ENCODE peak calls at places on chromosomes 6 and 20, in five cellular contexts. Y is neuronal stem cell, C is stomach, X is left lung, D is neural progenitor cell. I is an unnamed sample.

GRCh38 chr6:161545741-161546140 is 271.9 kb upstream of the AGPAT4 start:
- DNase-seq in D (no peak), Y (no peak), X (no peak), C (no peak), I (no peak)

GRCh38 chr6:65924411-65924810 is 217.4 kb upstream of the EYS start:
- DNase-seq in X (no peak), D (no peak), Y (no peak), C (no peak), I (no peak)

GRCh38 chr6:167731731-167732422 is 94.8 kb upstream of the AFDN start:
- DNase-seq in C (peak; percentile 15), X (no peak), Y (no peak), D (no peak), I (no peak)

GRCh38 chr6:52555531-52556228 is 21.2 kb downstream of the TRAM2 start:
- DNase-seq in Y (no peak), C (no peak), X (no peak), D (no peak), I (no peak)

GRCh38 chr20:7285918-7286556 is 518.6 kb downstream of the BMP2 start:
- DNase-seq in D (peak; percentile 88), C (peak; percentile 79), Y (peak; percentile 84), X (no peak), I (peak; percentile 80)

GRCh38 chr6:118632359-118632758 is 19.0 kb downstream of the CEP85L start:
- DNase-seq in D (no peak), X (no peak), Y (no peak), C (no peak), I (no peak)

GRCh38 chr20:13552061-13552460 is 86.7 kb downstream of the TASP1 start:
- DNase-seq in D (no peak), X (no peak), C (no peak), Y (no peak), I (no peak)

GRCh38 chr20:48286571-48287551 is 501.6 kb upstream of the SULF2 start:
- DNase-seq in X (no peak), C (no peak), Y (no peak), D (no peak), I (no peak)

GRCh38 chr6:10099648-10100047 is 315.2 kb downstream of the TFAP2A start:
- DNase-seq in D (no peak), C (no peak), Y (no peak), X (no peak), I (no peak)

GRCh38 chr6:126280287-126280686 is 59.6 kb upstream of the CENPW start:
- DNase-seq in X (no peak), D (no peak), Y (no peak), C (no peak), I (no peak)

GRCh38 chr6:149756261-149756636 is 6.7 kb downstream of the PCMT1 start:
- DNase-seq in Y (no peak), C (no peak), X (no peak), D (no peak), I (no peak)

GRCh38 chr6:89145962-89146747 is at the start of gene PM20D2:
- DNase-seq in C (peak; percentile 68), Y (peak; percentile 56), X (peak; percentile 94), D (peak; percentile 79), I (peak; percentile 77)

GRCh38 chr6:68641172-68641571 is 6.1 kb downstream of the ADGRB3 start:
- DNase-seq in D (no peak), C (no peak), X (no peak), Y (no peak), I (no peak)

GRCh38 chr6:161830866-161831600 is 557.2 kb upstream of the AGPAT4 start:
- DNase-seq in D (no peak), Y (no peak), C (no peak), X (no peak), I (no peak)

GRCh38 chr20:59817406-59817805 is 116.0 kb downstream of the SYCP2 start:
- DNase-seq in C (no peak), D (no peak), Y (no peak), X (no peak), I (no peak)

GRCh38 chr20:59817846-59818245 is 115.6 kb downstream of the SYCP2 start:
- DNase-seq in D (no peak), Y (no peak), X (no peak), C (no peak), I (no peak)

GRCh38 chr20:59820204-59821041 is 113.0 kb downstream of the SYCP2 start:
- DNase-seq in C (no peak), X (no peak), D (no peak), Y (no peak), I (no peak)

GRCh38 chr20:59819496-59820203 is 113.8 kb downstream of the SYCP2 start:
- DNase-seq in X (no peak), C (no peak), D (no peak), Y (no peak), I (no peak)

DNA sequence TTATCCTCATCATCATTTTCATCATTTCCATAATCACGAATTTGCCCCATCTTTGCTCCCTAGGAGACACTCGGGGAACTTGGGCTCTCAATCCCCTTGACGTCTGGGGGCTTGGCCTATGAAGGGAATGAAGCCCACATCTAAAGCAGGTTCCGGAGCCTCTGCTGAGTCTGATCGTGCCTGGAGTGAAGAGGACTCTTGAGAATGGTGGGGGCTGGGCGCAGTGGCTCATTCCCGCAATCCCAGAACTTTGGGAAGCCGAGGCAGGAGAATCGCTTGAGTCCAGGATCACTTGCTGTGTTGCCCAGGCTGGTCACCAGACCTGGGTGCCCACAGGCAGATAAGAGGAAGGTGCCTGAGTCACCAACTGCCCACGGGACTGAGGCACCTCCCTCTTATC is 114.5 kb downstream of the SYCP2 start:
- DNase-seq in D (no peak), X (no peak), C (no peak), Y (no peak), I (no peak)
- H3K4me3 ChIP-seq in D (no peak overlapping the region), X (no peak overlapping the region), C (no peak overlapping the region), Y (no peak overlapping the region), I (no peak overlapping the region)

GRCh38 chr20:41599699-41600104 is 18.5 kb downstream of the CHD6 start:
- DNase-seq in C (no peak), X (no peak), Y (no peak), D (no peak), I (no peak)
- H3K9me3 ChIP-seq in C (peaks cover 72% of the 10 kb centered on the region), X (no peaks in the 10 kb centered on the region), Y (peaks cover 26% of the 10 kb centered on the region), D (no peaks in the 10 kb centered on the region), I (peaks cover 7% of the 10 kb centered on the region)

DNA sequence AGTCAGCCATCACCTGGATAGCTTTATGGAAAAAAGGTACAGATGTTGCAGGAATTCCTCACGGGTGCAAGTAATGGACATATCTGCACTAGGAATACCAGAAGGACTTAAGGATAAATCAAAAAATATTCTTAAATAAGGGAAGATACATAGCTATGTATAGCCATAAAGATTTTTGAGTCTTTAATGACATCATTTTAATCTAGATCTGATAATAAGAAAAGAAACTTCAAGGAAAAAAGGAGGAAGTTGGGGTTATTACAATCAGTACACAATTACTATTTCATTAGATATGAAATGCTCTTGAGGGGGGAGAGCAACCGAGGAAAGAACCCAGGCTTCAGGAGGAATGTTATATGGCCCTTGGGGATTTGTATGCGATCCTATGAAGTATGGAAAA is 110.2 kb downstream of the FOXC1 start:
- DNase-seq in X (no peak), Y (no peak), D (no peak), C (no peak), I (no peak)
- H3K4me3 ChIP-seq in X (no peak overlapping the region), Y (no peak overlapping the region), D (peak overlapping the region; percentile 3), C (no peak overlapping the region), I (no peak overlapping the region)

GRCh38 chr6:30873137-30873640 is 11.1 kb upstream of the DDR1 start:
- DNase-seq in X (no peak), C (no peak), Y (no peak), D (no peak), I (no peak)
- H3K9me3 ChIP-seq in X (no peaks in the 10 kb centered on the region), C (peaks cover 21% of the 10 kb centered on the region), Y (peaks cover 7% of the 10 kb centered on the region), D (peaks cover 20% of the 10 kb centered on the region), I (no peaks in the 10 kb centered on the region)

GRCh38 chr6:142013286-142013685 is 119.4 kb upstream of the GJE1 start:
- DNase-seq in Y (no peak), C (no peak), D (no peak), X (no peak), I (no peak)

GRCh38 chr6:142014515-142014914 is 118.2 kb upstream of the GJE1 start:
- DNase-seq in Y (no peak), C (no peak), D (no peak), X (no peak), I (peak; percentile 36)

GRCh38 chr6:142011775-142012174 is 121.0 kb upstream of the GJE1 start:
- DNase-seq in D (no peak), C (no peak), Y (no peak), X (no peak), I (no peak)

GRCh38 chr6:142013875-142014495 is 118.7 kb upstream of the GJE1 start:
- DNase-seq in Y (no peak), X (no peak), D (peak; percentile 13), C (no peak), I (no peak)

GRCh38 chr6:142015011-142015410 is 117.7 kb upstream of the GJE1 start:
- DNase-seq in C (no peak), Y (no peak), X (no peak), D (peak; percentile 18), I (no peak)
- H3K4me3 ChIP-seq in C (no peak overlapping the region), Y (no peak overlapping the region), X (no peak overlapping the region), D (peak overlapping the region; percentile 4), I (no peak overlapping the region)

DNA sequence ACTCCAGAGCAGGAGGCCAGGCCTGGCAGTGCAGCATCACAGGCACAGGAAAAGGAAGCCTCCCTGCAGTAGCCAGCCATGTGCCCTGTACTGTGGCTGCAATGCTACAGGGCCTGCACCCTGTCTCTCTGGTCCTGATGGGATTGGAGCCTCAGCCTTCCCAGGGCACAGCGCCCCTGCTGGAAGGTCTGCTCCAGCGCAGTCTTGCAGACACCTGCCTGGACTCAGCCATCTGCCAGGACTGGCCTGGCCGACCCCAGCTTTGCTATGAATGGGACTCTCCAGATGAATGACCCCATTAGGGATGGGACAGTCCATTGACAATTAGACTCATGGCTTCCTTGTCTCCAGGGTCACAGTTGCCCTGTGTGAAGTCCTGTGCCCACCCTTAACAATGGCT is 251.6 kb downstream of the ERMARD start:
- DNase-seq in X (no peak), Y (no peak), D (no peak), C (no peak), I (peak; percentile 63)
- H3K9me3 ChIP-seq in X (no peaks in the 10 kb centered on the region), Y (peaks cover 10% of the 10 kb centered on the region), D (peaks cover 15% of the 10 kb centered on the region), C (peaks cover 17% of the 10 kb centered on the region), I (no peaks in the 10 kb centered on the region)

I was measured in aorta.